ENCODE peak calls at places on chromosomes 4 and X, in ten cellular contexts. U, P, Y, T, E, Z, D, I, C and V are unnamed samples.

GRCh38 chr4:89307446-89308160 is at the start of gene GPRIN3:
- DNase-seq in I (peak), Y (peak), U (no peak), T (peak), Z (peak), P (peak), D (peak), C (peak), E (peak), V (peak)

GRCh38 chrX:38860106-38861013 is 59.1 kb downstream of the MID1IP1 start:
- DNase-seq in C (no peak), I (no peak), Z (no peak), E (no peak), Y (no peak), T (no peak), U (no peak), D (no peak), P (no peak), V (no peak)

GRCh38 chr4:155473420-155474095 is 96.8 kb upstream of the MAP9 start:
- DNase-seq in Z (no peak), P (no peak), I (no peak), Y (no peak), E (no peak), U (peak), D (no peak), T (peak), C (no peak), V (no peak)

GRCh38 chrX:110442631-110443030 is 84.0 kb downstream of the RTL9 start:
- DNase-seq in U (peak), T (peak), D (peak), I (no peak), C (no peak), Y (peak), P (no peak), E (peak), Z (no peak), V (no peak)

GRCh38 chrX:39308126-39308525 is 506.9 kb downstream of the MID1IP1 start:
- DNase-seq in I (no peak), E (no peak), D (no peak), C (no peak), Y (no peak), Z (no peak), P (no peak), U (no peak), T (no peak), V (no peak)

GRCh38 chr4:123786955-123787354 is 390.4 kb downstream of the SPRY1 start:
- DNase-seq in P (no peak), E (no peak), Z (no peak), U (peak), Y (no peak), T (no peak), I (no peak), D (no peak), C (no peak), V (no peak)

GRCh38 chr4:1156069-1156468 is 16.3 kb downstream of the SPON2 start:
- DNase-seq in P (no peak), Y (no peak), C (no peak), U (no peak), E (no peak), D (no peak), I (no peak), Z (no peak), T (no peak), V (no peak)

GRCh38 chr4:183637461-183637860 is 21.5 kb downstream of the RWDD4 start:
- DNase-seq in Z (no peak), C (no peak), D (no peak), T (no peak), U (no peak), P (no peak), E (no peak), I (no peak), Y (no peak), V (no peak)

GRCh38 chr4:78432896-78433295 is 118.7 kb upstream of the ANXA3 start:
- DNase-seq in D (no peak), Y (no peak), C (no peak), I (no peak), E (no peak), U (peak), P (no peak), T (no peak), Z (no peak), V (no peak)

GRCh38 chr4:139919513-139919912 is 234.5 kb downstream of the MAML3 start:
- DNase-seq in P (no peak), D (no peak), U (peak), T (no peak), Z (no peak), I (no peak), C (no peak), E (no peak), Y (no peak), V (no peak)

GRCh38 chrX:38975368-38975767 is 174.1 kb downstream of the MID1IP1 start:
- DNase-seq in I (no peak), U (no peak), D (no peak), C (no peak), P (no peak), Z (no peak), E (no peak), Y (no peak), T (no peak), V (no peak)

GRCh38 chrX:103215037-103215767 is at the start of gene BEX4:
- DNase-seq in T (peak), Y (peak), U (peak), P (peak), E (no peak), I (peak), C (peak), Z (peak), D (peak), V (peak)

GRCh38 chrX:9019151-9019550 is 14.8 kb downstream of the FAM9B start:
- DNase-seq in C (no peak), I (no peak), T (no peak), Y (no peak), U (peak), Z (no peak), P (no peak), E (no peak), D (no peak), V (no peak)

GRCh38 chr4:84938316-84938715 is 28.2 kb downstream of the WDFY3 start:
- DNase-seq in C (no peak), U (peak), P (no peak), T (no peak), D (no peak), E (no peak), I (no peak), Y (no peak), Z (no peak), V (no peak)

GRCh38 chr4:26135331-26135730 is 185.5 kb upstream of the RBPJ start:
- DNase-seq in D (no peak), T (no peak), P (no peak), U (no peak), Y (no peak), Z (no peak), C (no peak), E (no peak), I (no peak), V (no peak)

GRCh38 chr4:120672558-120673147 is 249.9 kb downstream of the PRDM5 start:
- DNase-seq in Z (no peak), D (no peak), P (no peak), T (peak), I (no peak), Y (no peak), E (no peak), C (no peak), U (no peak), V (no peak)

GRCh38 chrX:102345916-102346315 is 93.9 kb downstream of the NXF2B start:
- DNase-seq in Y (peak), C (no peak), P (peak), T (peak), Z (no peak), D (peak), U (peak), I (no peak), E (peak), V (no peak)

GRCh38 chrX:109890910-109891502 is 111.9 kb upstream of the TMEM164 start:
- DNase-seq in C (peak), Z (no peak), E (peak), U (peak), I (no peak), P (peak), T (peak), Y (peak), D (peak), V (peak)